ENCODE peak calls at places on chromosomes 16 and 17, in eight cellular contexts. F is Peyer's patch, B is right lobe of liver, U is ovary, D is stomach, G is tibial nerve, A is vagina, L is IMR-90. I is an unnamed sample. For H3K27me3, the result is how much of the 10 kb centered on the place peaks cover.

GRCh38 chr16:87806246-87806607 is 40.4 kb upstream of the KLHDC4 start:
- DNase-seq in D (peak), U (no peak), L (peak), F (no peak), G (no peak), A (no peak), B (no peak), I (no peak)

GRCh38 chr17:73681946-73682345 is 37.7 kb upstream of the SDK2 start:
- DNase-seq in L (no peak), B (no peak), G (no peak), A (no peak), F (no peak), D (no peak), U (no peak), I (no peak)

GRCh38 chr16:49857423-49858181 is 1.7 kb upstream of the ZNF423 start:
- DNase-seq in D (peak), A (no peak), L (peak), U (peak), G (no peak), B (no peak), F (peak), I (no peak)

GRCh38 chr16:27432600-27432957 is 30.6 kb downstream of the IL21R start:
- DNase-seq in U (no peak), D (no peak), B (no peak), G (no peak), F (no peak), L (peak), A (no peak), I (no peak)

GRCh38 chr17:34822007-34822737 is 139.1 kb downstream of the CCT6B start:
- DNase-seq in D (no peak), U (no peak), B (no peak), A (no peak), L (no peak), F (no peak), G (no peak), I (no peak)

GRCh38 chr17:17755715-17756114 is 74.5 kb downstream of the RAI1 start:
- DNase-seq in A (no peak), B (no peak), D (no peak), U (no peak), L (no peak), G (no peak), F (no peak), I (no peak)

GRCh38 chr17:66652840-66653507 is 181.9 kb upstream of the CACNG5 start:
- DNase-seq in G (no peak), L (peak), A (no peak), D (no peak), F (no peak), B (no peak), U (no peak), I (no peak)

GRCh38 chr17:17628388-17629008 is 37.0 kb upstream of the PEMT start:
- DNase-seq in B (no peak), A (no peak), G (no peak), L (no peak), F (no peak), U (no peak), D (peak), I (no peak)

GRCh38 chr16:1916654-1916990 is 1.6 kb downstream of the HS3ST6 start:
- DNase-seq in U (no peak), A (no peak), G (no peak), F (no peak), D (no peak), L (no peak), B (no peak), I (no peak)

GRCh38 chr16:89200850-89201466 is 621 bp upstream of the SLC22A31 start:
- DNase-seq in G (no peak), L (no peak), A (no peak), U (peak), B (no peak), F (peak), D (no peak), I (no peak)

GRCh38 chr17:45436161-45436560 is 3.5 kb upstream of the ARHGAP27 start:
- DNase-seq in F (no peak), B (peak), U (no peak), A (no peak), D (no peak), G (no peak), L (no peak), I (no peak)

DNA sequence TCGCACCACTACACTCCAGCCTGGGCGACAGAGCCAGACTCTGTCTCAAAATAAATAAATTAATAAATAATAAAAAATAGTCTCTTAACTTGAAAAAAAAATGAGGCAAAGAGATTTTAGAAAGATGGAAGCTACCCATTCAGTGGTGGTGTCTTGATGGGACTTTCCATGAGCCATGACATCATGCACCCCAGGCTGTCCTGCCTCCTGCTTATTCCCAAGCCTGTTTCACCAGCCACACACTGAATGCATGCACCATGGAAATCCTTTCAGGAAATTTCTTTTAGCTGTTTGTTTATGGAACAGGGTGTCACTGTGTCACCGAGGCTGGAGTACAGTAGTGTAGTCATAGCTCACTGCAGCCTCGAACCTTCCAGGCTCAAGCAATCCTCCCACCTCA is 8.9 kb upstream of the DLX3 start:
- DNase-seq in A (no peak), F (no peak), B (no peak), L (no peak), G (no peak), U (no peak), D (peak), I (no peak)
- H3K27me3 ChIP-seq in A (under half), F (under half), B (under half), L (under half), G (under half), U (under half), D (half or more), I (under half)

GRCh38 chr17:1470774-1471462 is 14.9 kb upstream of the CRK start:
- DNase-seq in B (peak), D (no peak), G (no peak), F (no peak), A (peak), L (no peak), U (no peak), I (no peak)

GRCh38 chr17:1470071-1470773 is 14.2 kb upstream of the CRK start:
- DNase-seq in L (no peak), D (no peak), G (no peak), F (no peak), A (no peak), B (peak), U (no peak), I (no peak)

GRCh38 chr17:1469231-1469852 is 13.3 kb upstream of the CRK start:
- DNase-seq in F (no peak), B (peak), U (no peak), G (no peak), L (no peak), D (no peak), A (no peak), I (no peak)

GRCh38 chr17:1467258-1467657 is 11.2 kb upstream of the CRK start:
- DNase-seq in D (no peak), F (no peak), A (no peak), B (no peak), L (no peak), U (no peak), G (no peak), I (no peak)

GRCh38 chr17:1467898-1468492 is 12.0 kb upstream of the CRK start:
- DNase-seq in B (peak), G (peak), A (no peak), U (no peak), F (peak), L (no peak), D (no peak), I (no peak)
- TF ChIP-seq POLR2A in B (peak), G (no peak), A (no peak), U (no peak), F (no peak), L (no peak), D (no peak), I (no peak)

GRCh38 chr17:4744999-4745969 is 5.6 kb upstream of the CXCL16 start:
- DNase-seq in L (no peak), U (no peak), A (no peak), F (no peak), G (no peak), D (no peak), B (peak), I (no peak)

GRCh38 chr17:4742133-4742532 is 2.4 kb upstream of the CXCL16 start:
- DNase-seq in A (no peak), G (no peak), L (no peak), U (no peak), B (no peak), D (no peak), F (no peak), I (no peak)

GRCh38 chr17:4742629-4743028 is 2.9 kb upstream of the CXCL16 start:
- DNase-seq in G (no peak), L (no peak), D (no peak), F (no peak), B (no peak), A (no peak), U (no peak), I (no peak)

GRCh38 chr17:4743216-4743615 is 3.5 kb upstream of the CXCL16 start:
- DNase-seq in U (no peak), F (no peak), D (no peak), G (no peak), L (no peak), B (no peak), A (no peak), I (no peak)

DNA sequence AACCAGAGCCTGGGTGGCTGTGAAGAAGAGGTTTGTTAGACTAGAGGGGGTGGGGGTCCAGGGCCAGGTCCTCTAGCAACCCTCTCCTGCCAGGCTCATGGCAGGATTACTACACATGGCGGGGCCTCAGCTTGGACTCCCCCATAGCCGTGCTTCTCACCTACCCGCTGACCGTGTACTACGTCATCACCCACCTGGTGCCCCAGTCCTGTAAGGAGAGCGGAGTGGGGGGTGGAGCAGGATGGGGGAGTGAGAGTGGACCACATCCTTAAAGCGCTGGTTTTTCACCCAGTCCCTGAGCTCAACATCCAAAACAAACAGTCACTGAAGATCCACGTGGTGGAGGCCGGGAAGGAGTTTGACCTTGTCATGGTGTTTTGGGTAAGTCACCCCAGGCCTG is 4.2 kb upstream of the CXCL16 start:
- DNase-seq in B (no peak), G (no peak), F (no peak), A (no peak), D (no peak), U (no peak), L (no peak), I (no peak)
- H3K27me3 ChIP-seq in B (under half), G (under half), F (under half), A (under half), D (half or more), U (under half), L (half or more), I (under half)

GRCh38 chr17:14300628-14301278 is at the start of gene HS3ST3B1:
- DNase-seq in F (peak), L (peak), D (peak), A (peak), G (peak), U (peak), B (peak), I (peak)
- TF ChIP-seq POLR2A in F (peak), L (peak), D (no peak), A (peak), G (no peak), U (peak), B (peak), I (no peak)

GRCh38 chr17:70072900-70073299 is 2.1 kb upstream of the KCNJ16 start:
- DNase-seq in D (no peak), A (no peak), G (no peak), L (no peak), F (no peak), B (no peak), U (no peak), I (no peak)
- H3K27me3 ChIP-seq in D (under half), A (under half), G (under half), L (under half), F (under half), B (under half), U (under half), I (under half)

GRCh38 chr17:41691031-41691777 is 2.5 kb downstream of the EIF1 start:
- DNase-seq in F (no peak), G (no peak), D (no peak), B (no peak), U (no peak), L (peak), A (no peak), I (no peak)
- TF ChIP-seq POLR2A in F (no peak), G (no peak), D (no peak), B (no peak), U (no peak), L (no peak), A (no peak), I (no peak)